ENCODE peak calls at places on chromosomes 6 and 20, in four cellular contexts. One of them, this sample, is unnamed.

GRCh38 chr6:29593199-29593598 is 8.3 kb downstream of the OR2H2 start:
- DNase-seq in heart left ventricle: no peak
- DNase-seq in lower lobe of right lung: no peak
- DNase-seq in Karpas-422: no peak
- DNase-seq in this sample: no peak

GRCh38 chr20:667351-668034 is 8.1 kb downstream of the SCRT2 start:
- DNase-seq in heart left ventricle: peak
- DNase-seq in lower lobe of right lung: peak
- DNase-seq in Karpas-422: peak
- DNase-seq in this sample: peak

GRCh38 chr20:39310363-39311037 is 348.4 kb downstream of the DHX35 start:
- DNase-seq in heart left ventricle: no peak
- DNase-seq in lower lobe of right lung: no peak
- DNase-seq in Karpas-422: no peak
- DNase-seq in this sample: no peak

GRCh38 chr20:8722277-8722928 is 346.5 kb upstream of the PLCB4 start:
- DNase-seq in heart left ventricle: peak
- DNase-seq in lower lobe of right lung: no peak
- DNase-seq in Karpas-422: peak
- DNase-seq in this sample: peak

GRCh38 chr20:35284267-35284991 is at the start of gene EIF6:
- DNase-seq in heart left ventricle: peak
- DNase-seq in lower lobe of right lung: peak
- DNase-seq in Karpas-422: peak
- DNase-seq in this sample: peak

GRCh38 chr6:112298021-112298745 is 43.8 kb upstream of the LAMA4 start:
- DNase-seq in heart left ventricle: no peak
- DNase-seq in lower lobe of right lung: no peak
- DNase-seq in Karpas-422: no peak
- DNase-seq in this sample: peak

GRCh38 chr20:13788167-13788834 is 3.5 kb downstream of the NDUFAF5 start:
- DNase-seq in heart left ventricle: no peak
- DNase-seq in lower lobe of right lung: no peak
- DNase-seq in Karpas-422: peak
- DNase-seq in this sample: peak

GRCh38 chr20:55615818-55616217 is 389.5 kb downstream of the CBLN4 start:
- DNase-seq in heart left ventricle: no peak
- DNase-seq in lower lobe of right lung: no peak
- DNase-seq in Karpas-422: no peak
- DNase-seq in this sample: no peak

GRCh38 chr6:81753709-81754678 is 1.5 kb upstream of the TENT5A start:
- DNase-seq in heart left ventricle: peak
- DNase-seq in lower lobe of right lung: peak
- DNase-seq in Karpas-422: no peak
- DNase-seq in this sample: peak

GRCh38 chr6:108888745-108889144 is 40.5 kb downstream of the ARMC2 start:
- DNase-seq in heart left ventricle: no peak
- DNase-seq in lower lobe of right lung: no peak
- DNase-seq in Karpas-422: no peak
- DNase-seq in this sample: no peak

GRCh38 chr6:167932468-167933276 is 64.8 kb upstream of the KIF25 start:
- DNase-seq in heart left ventricle: no peak
- DNase-seq in lower lobe of right lung: no peak
- DNase-seq in Karpas-422: no peak
- DNase-seq in this sample: no peak

GRCh38 chr6:35044771-35045275 is 96.3 kb downstream of the TCP11 start:
- DNase-seq in heart left ventricle: no peak
- DNase-seq in lower lobe of right lung: no peak
- DNase-seq in Karpas-422: no peak
- DNase-seq in this sample: peak

GRCh38 chr6:39263299-39264037 is 34.2 kb upstream of the KCNK5 start:
- DNase-seq in heart left ventricle: no peak
- DNase-seq in lower lobe of right lung: no peak
- DNase-seq in Karpas-422: no peak
- DNase-seq in this sample: no peak

GRCh38 chr6:152952866-152953509 is 29.9 kb downstream of the FBXO5 start:
- DNase-seq in heart left ventricle: no peak
- DNase-seq in lower lobe of right lung: no peak
- DNase-seq in Karpas-422: peak
- DNase-seq in this sample: no peak

GRCh38 chr6:10190042-10190441 is 224.8 kb downstream of the TFAP2A start:
- DNase-seq in heart left ventricle: no peak
- DNase-seq in lower lobe of right lung: no peak
- DNase-seq in Karpas-422: no peak
- DNase-seq in this sample: no peak

GRCh38 chr20:50797142-50797541 is 2.3 kb downstream of the BCAS4 start:
- DNase-seq in heart left ventricle: no peak
- DNase-seq in lower lobe of right lung: no peak
- DNase-seq in Karpas-422: no peak
- DNase-seq in this sample: no peak

GRCh38 chr6:40164345-40164755 is 230.1 kb upstream of the MOCS1 start:
- DNase-seq in heart left ventricle: no peak
- DNase-seq in lower lobe of right lung: no peak
- DNase-seq in Karpas-422: peak
- DNase-seq in this sample: peak

GRCh38 chr20:59611286-59611685 is 6.9 kb downstream of the PHACTR3 start:
- DNase-seq in heart left ventricle: peak
- DNase-seq in lower lobe of right lung: no peak
- DNase-seq in Karpas-422: no peak
- DNase-seq in this sample: no peak

GRCh38 chr6:87287251-87287650 is 35.1 kb upstream of the SMIM8 start:
- DNase-seq in heart left ventricle: no peak
- DNase-seq in lower lobe of right lung: no peak
- DNase-seq in Karpas-422: no peak
- DNase-seq in this sample: no peak

GRCh38 chr6:11685411-11686093 is 93.1 kb downstream of the ADTRP start:
- DNase-seq in heart left ventricle: no peak
- DNase-seq in lower lobe of right lung: no peak
- DNase-seq in Karpas-422: no peak
- DNase-seq in this sample: peak

GRCh38 chr6:35096129-35096852 is 44.8 kb downstream of the TCP11 start:
- DNase-seq in heart left ventricle: no peak
- DNase-seq in lower lobe of right lung: no peak
- DNase-seq in Karpas-422: no peak
- DNase-seq in this sample: peak

GRCh38 chr20:38473353-38473795 is 731 bp downstream of the RALGAPB start:
- DNase-seq in heart left ventricle: peak
- DNase-seq in lower lobe of right lung: no peak
- DNase-seq in Karpas-422: peak
- DNase-seq in this sample: no peak

GRCh38 chr20:20134941-20135572 is 82.7 kb downstream of the CFAP61 start:
- DNase-seq in heart left ventricle: no peak
- DNase-seq in lower lobe of right lung: no peak
- DNase-seq in Karpas-422: no peak
- DNase-seq in this sample: no peak

GRCh38 chr6:2351807-2352431 is 106.5 kb upstream of the GMDS start:
- DNase-seq in heart left ventricle: no peak
- DNase-seq in lower lobe of right lung: no peak
- DNase-seq in Karpas-422: no peak
- DNase-seq in this sample: no peak

GRCh38 chr20:10578607-10579006 is 95.2 kb downstream of the JAG1 start:
- DNase-seq in heart left ventricle: no peak
- DNase-seq in lower lobe of right lung: no peak
- DNase-seq in Karpas-422: no peak
- DNase-seq in this sample: no peak

DNA sequence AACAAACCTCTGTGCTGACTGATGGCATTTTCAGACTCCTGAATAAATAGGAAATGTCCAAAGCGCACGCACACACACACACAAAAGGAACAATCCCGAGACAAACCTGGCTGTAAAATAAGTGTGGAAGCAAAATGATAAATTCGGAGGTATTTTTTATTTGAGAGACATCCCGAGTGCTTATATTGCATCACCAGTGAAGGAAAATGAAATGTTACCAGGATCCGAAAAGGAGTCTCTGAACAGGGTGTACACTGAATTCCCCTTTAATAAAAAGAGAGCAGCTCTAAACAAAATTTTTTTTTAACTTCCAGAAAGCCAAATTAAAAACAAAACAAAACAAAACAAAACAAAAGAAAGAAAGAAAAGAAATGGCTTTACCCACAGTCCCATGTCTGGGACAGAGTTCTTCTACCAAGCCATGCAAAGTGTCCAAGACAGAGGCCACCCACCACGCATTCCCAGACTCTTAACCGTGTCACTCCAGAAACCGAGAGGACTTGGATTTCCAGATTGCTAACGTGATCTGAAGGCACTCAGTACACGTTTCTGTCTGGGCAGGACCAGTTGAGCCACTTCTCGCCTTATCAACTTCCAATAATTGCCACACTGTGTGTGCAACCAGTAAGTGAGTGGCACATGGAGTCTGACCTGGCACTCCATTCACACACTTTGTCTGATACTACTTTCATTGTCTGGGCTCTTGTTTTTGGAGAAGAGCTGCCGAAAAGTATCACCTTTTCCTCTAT is 820 bp downstream of the ME1 start:
- DNase-seq in heart left ventricle: no peak
- DNase-seq in lower lobe of right lung: peak
- DNase-seq in Karpas-422: no peak
- DNase-seq in this sample: peak
- H3K4me3 ChIP-seq in heart left ventricle: peak
- H3K4me3 ChIP-seq in lower lobe of right lung: peak
- H3K4me3 ChIP-seq in Karpas-422: no peak
- H3K4me3 ChIP-seq in this sample: peak

DNA sequence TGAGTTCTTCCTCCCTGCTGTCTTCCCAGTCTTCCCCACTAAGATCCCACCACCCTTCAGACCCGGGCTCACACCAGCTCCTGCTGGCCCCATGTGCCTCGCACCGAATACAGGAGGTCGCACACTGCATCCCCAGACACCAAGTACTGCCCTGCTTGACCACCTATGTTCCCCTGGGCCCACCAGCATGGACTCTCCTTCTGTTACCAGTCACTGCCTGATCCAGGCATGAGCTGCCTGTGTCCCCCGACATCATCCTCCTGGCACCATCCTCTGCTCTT is 285.3 kb upstream of the TAB2 start:
- DNase-seq in heart left ventricle: no peak
- DNase-seq in lower lobe of right lung: no peak
- DNase-seq in Karpas-422: no peak
- DNase-seq in this sample: no peak
- H3K4me3 ChIP-seq in heart left ventricle: no peak
- H3K4me3 ChIP-seq in lower lobe of right lung: no peak
- H3K4me3 ChIP-seq in Karpas-422: no peak
- H3K4me3 ChIP-seq in this sample: no peak

GRCh38 chr6:7150381-7151064 is 42.8 kb downstream of the RREB1 start:
- DNase-seq in heart left ventricle: no peak
- DNase-seq in lower lobe of right lung: no peak
- DNase-seq in Karpas-422: no peak
- DNase-seq in this sample: no peak
- H3K4me3 ChIP-seq in heart left ventricle: no peak
- H3K4me3 ChIP-seq in lower lobe of right lung: no peak
- H3K4me3 ChIP-seq in Karpas-422: no peak
- H3K4me3 ChIP-seq in this sample: no peak

DNA sequence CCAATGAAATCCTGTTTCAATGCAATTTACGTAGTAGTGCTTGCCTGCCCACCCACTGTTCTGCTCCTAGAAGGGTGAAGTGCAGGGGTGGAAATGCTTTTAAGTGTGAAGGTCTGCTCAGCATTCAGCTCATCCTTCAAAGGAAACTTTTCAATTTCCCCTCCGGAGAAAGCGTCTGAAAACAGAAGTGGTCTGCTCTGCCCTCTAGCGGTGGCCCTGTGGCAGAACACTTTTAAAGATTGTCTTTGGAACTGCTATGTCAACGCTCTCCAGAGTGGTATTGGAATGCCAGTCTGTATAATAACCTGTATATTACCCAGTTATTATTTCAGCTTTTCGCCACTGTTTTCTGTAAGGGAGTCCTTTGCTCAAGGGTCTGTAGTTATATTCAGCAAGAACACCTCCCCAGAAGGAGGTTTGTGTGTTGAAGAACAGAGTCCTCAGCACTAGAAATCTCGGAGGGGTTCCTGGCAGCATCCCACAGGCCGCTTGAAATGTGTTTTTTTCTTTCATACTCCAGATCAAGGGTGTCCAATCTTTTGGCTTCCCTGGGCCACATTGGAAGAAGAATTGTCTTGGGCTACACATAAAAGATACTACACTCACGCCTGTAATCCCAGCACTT is 63.1 kb upstream of the KLHL31 start:
- DNase-seq in heart left ventricle: peak
- DNase-seq in lower lobe of right lung: peak
- DNase-seq in Karpas-422: peak
- DNase-seq in this sample: peak
- H3K4me3 ChIP-seq in heart left ventricle: no peak
- H3K4me3 ChIP-seq in lower lobe of right lung: no peak
- H3K4me3 ChIP-seq in Karpas-422: no peak
- H3K4me3 ChIP-seq in this sample: no peak

This sample was measured in MG63.